ENCODE peak calls at places on chromosomes 1 and 21, in eight cellular contexts. One of them, this sample, is unnamed.

GRCh38 chr1:178941261-178941689 is 70.4 kb upstream of the ANGPTL1 start:
- DNase-seq in AG10803: no peak
- DNase-seq in upper lobe of right lung: no peak
- DNase-seq in A549: no peak
- DNase-seq in astrocyte of the spinal cord: no peak
- DNase-seq in right cardiac atrium: no peak
- DNase-seq in sigmoid colon: no peak
- DNase-seq in stomach: no peak
- DNase-seq in this sample: no peak

GRCh38 chr1:89911186-89911976 is 83.5 kb upstream of the ZNF326 start:
- DNase-seq in A549: peak
- DNase-seq in astrocyte of the spinal cord: no peak
- DNase-seq in stomach: no peak
- DNase-seq in sigmoid colon: no peak
- DNase-seq in AG10803: no peak
- DNase-seq in upper lobe of right lung: no peak
- DNase-seq in right cardiac atrium: no peak
- DNase-seq in this sample: no peak

GRCh38 chr21:46213620-46214286 is 14.8 kb downstream of the LSS start:
- DNase-seq in sigmoid colon: peak
- DNase-seq in upper lobe of right lung: peak
- DNase-seq in astrocyte of the spinal cord: no peak
- DNase-seq in A549: no peak
- DNase-seq in AG10803: no peak
- DNase-seq in right cardiac atrium: no peak
- DNase-seq in stomach: no peak
- DNase-seq in this sample: no peak

GRCh38 chr1:193730017-193730416 is 543.6 kb upstream of the B3GALT2 start:
- DNase-seq in A549: peak
- DNase-seq in astrocyte of the spinal cord: no peak
- DNase-seq in upper lobe of right lung: no peak
- DNase-seq in AG10803: no peak
- DNase-seq in right cardiac atrium: no peak
- DNase-seq in stomach: no peak
- DNase-seq in sigmoid colon: no peak
- DNase-seq in this sample: no peak

GRCh38 chr21:44455524-44456206 is 355 bp downstream of the LRRC3 start:
- DNase-seq in A549: peak
- DNase-seq in stomach: peak
- DNase-seq in sigmoid colon: peak
- DNase-seq in upper lobe of right lung: peak
- DNase-seq in right cardiac atrium: peak
- DNase-seq in astrocyte of the spinal cord: peak
- DNase-seq in AG10803: peak
- DNase-seq in this sample: no peak

GRCh38 chr1:212512731-212513559 is 80.2 kb downstream of the NENF start:
- DNase-seq in upper lobe of right lung: no peak
- DNase-seq in sigmoid colon: no peak
- DNase-seq in AG10803: peak
- DNase-seq in A549: peak
- DNase-seq in right cardiac atrium: no peak
- DNase-seq in astrocyte of the spinal cord: peak
- DNase-seq in stomach: no peak
- DNase-seq in this sample: no peak

GRCh38 chr1:64539808-64540207 is 69.9 kb downstream of the CACHD1 start:
- DNase-seq in AG10803: peak
- DNase-seq in upper lobe of right lung: no peak
- DNase-seq in A549: no peak
- DNase-seq in stomach: peak
- DNase-seq in sigmoid colon: peak
- DNase-seq in right cardiac atrium: peak
- DNase-seq in astrocyte of the spinal cord: peak
- DNase-seq in this sample: peak

GRCh38 chr21:32143222-32143939 is 135.5 kb downstream of the MIS18A start:
- DNase-seq in AG10803: peak
- DNase-seq in upper lobe of right lung: no peak
- DNase-seq in right cardiac atrium: peak
- DNase-seq in stomach: no peak
- DNase-seq in sigmoid colon: peak
- DNase-seq in A549: no peak
- DNase-seq in astrocyte of the spinal cord: peak
- DNase-seq in this sample: no peak

GRCh38 chr1:85450832-85451231 is 14.1 kb downstream of the DDAH1 start:
- DNase-seq in sigmoid colon: no peak
- DNase-seq in A549: no peak
- DNase-seq in astrocyte of the spinal cord: no peak
- DNase-seq in stomach: no peak
- DNase-seq in upper lobe of right lung: no peak
- DNase-seq in right cardiac atrium: no peak
- DNase-seq in AG10803: no peak
- DNase-seq in this sample: no peak

GRCh38 chr1:46300673-46301405 is 2.6 kb downstream of the LRRC41 start:
- DNase-seq in upper lobe of right lung: no peak
- DNase-seq in sigmoid colon: peak
- DNase-seq in AG10803: peak
- DNase-seq in right cardiac atrium: no peak
- DNase-seq in astrocyte of the spinal cord: peak
- DNase-seq in stomach: no peak
- DNase-seq in A549: no peak
- DNase-seq in this sample: no peak

GRCh38 chr1:22689505-22689904 is 21.1 kb upstream of the EPHB2 start:
- DNase-seq in A549: peak
- DNase-seq in upper lobe of right lung: no peak
- DNase-seq in AG10803: peak
- DNase-seq in right cardiac atrium: no peak
- DNase-seq in astrocyte of the spinal cord: peak
- DNase-seq in sigmoid colon: peak
- DNase-seq in stomach: no peak
- DNase-seq in this sample: peak

GRCh38 chr1:46489638-46490602 is at the start of gene DMBX1:
- DNase-seq in upper lobe of right lung: peak
- DNase-seq in AG10803: no peak
- DNase-seq in sigmoid colon: no peak
- DNase-seq in stomach: peak
- DNase-seq in astrocyte of the spinal cord: no peak
- DNase-seq in right cardiac atrium: peak
- DNase-seq in A549: peak
- DNase-seq in this sample: no peak

GRCh38 chr1:192399161-192399560 is 82.4 kb downstream of the RGS21 start:
- DNase-seq in sigmoid colon: no peak
- DNase-seq in right cardiac atrium: no peak
- DNase-seq in A549: no peak
- DNase-seq in astrocyte of the spinal cord: no peak
- DNase-seq in upper lobe of right lung: no peak
- DNase-seq in AG10803: no peak
- DNase-seq in stomach: no peak
- DNase-seq in this sample: no peak

GRCh38 chr1:198232940-198233675 is 76.3 kb downstream of the NEK7 start:
- DNase-seq in upper lobe of right lung: no peak
- DNase-seq in A549: no peak
- DNase-seq in AG10803: no peak
- DNase-seq in right cardiac atrium: no peak
- DNase-seq in astrocyte of the spinal cord: no peak
- DNase-seq in sigmoid colon: no peak
- DNase-seq in stomach: no peak
- DNase-seq in this sample: no peak

GRCh38 chr1:25090707-25091422 is 141.4 kb downstream of the SYF2 start:
- DNase-seq in stomach: no peak
- DNase-seq in astrocyte of the spinal cord: peak
- DNase-seq in right cardiac atrium: no peak
- DNase-seq in sigmoid colon: no peak
- DNase-seq in AG10803: no peak
- DNase-seq in upper lobe of right lung: no peak
- DNase-seq in A549: no peak
- DNase-seq in this sample: no peak

GRCh38 chr21:42228709-42229220 is 9.8 kb downstream of the ABCG1 start:
- DNase-seq in A549: no peak
- DNase-seq in sigmoid colon: peak
- DNase-seq in astrocyte of the spinal cord: no peak
- DNase-seq in upper lobe of right lung: peak
- DNase-seq in right cardiac atrium: no peak
- DNase-seq in AG10803: no peak
- DNase-seq in stomach: no peak
- DNase-seq in this sample: no peak

GRCh38 chr1:17251699-17252376 is 2.9 kb downstream of the PADI3 start:
- DNase-seq in sigmoid colon: no peak
- DNase-seq in upper lobe of right lung: no peak
- DNase-seq in A549: no peak
- DNase-seq in AG10803: peak
- DNase-seq in astrocyte of the spinal cord: peak
- DNase-seq in right cardiac atrium: no peak
- DNase-seq in stomach: no peak
- DNase-seq in this sample: no peak

GRCh38 chr21:36077758-36078157 is 7.9 kb downstream of the CBR1 start:
- DNase-seq in AG10803: no peak
- DNase-seq in right cardiac atrium: no peak
- DNase-seq in sigmoid colon: no peak
- DNase-seq in astrocyte of the spinal cord: no peak
- DNase-seq in A549: no peak
- DNase-seq in upper lobe of right lung: no peak
- DNase-seq in stomach: no peak
- DNase-seq in this sample: no peak
- H3K4me3 ChIP-seq in AG10803: no peak
- H3K4me3 ChIP-seq in right cardiac atrium: no peak
- H3K4me3 ChIP-seq in sigmoid colon: no peak
- H3K4me3 ChIP-seq in astrocyte of the spinal cord: no peak
- H3K4me3 ChIP-seq in A549: no peak
- H3K4me3 ChIP-seq in upper lobe of right lung: no peak
- H3K4me3 ChIP-seq in stomach: no peak
- H3K4me3 ChIP-seq in this sample: no peak

DNA sequence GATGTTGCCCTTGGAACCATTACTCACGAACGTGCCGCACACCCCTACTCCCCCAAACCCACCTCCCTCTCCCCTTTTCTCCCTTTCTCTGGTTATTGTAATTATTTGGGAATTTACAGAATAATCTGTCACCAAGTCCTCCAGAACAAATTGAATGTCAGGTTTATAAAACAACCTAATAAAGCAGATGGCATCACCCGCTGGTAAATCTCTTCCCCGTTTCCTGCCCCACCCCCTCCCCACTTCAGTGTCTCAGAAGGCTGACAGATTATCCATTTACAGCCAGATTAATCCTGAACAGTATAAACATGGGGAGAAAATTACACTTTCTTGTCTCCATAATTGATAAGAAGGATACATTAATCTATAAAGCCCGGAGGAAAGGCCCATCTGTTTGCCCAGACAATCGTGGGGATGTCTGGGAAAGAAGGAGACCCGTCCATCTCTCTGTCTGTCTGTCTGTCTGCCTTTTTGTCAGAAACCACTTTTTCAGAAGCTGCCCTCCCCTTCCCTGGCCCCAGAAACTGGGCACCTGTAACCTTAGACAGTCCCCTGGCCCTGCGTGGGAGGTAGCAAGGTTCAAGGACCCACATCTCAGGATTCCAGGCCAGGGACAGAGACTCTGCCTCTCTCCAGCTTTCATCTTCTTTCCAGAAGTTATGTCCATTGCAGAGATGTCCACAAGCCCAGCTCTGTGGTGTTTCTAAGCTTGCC is 60.7 kb upstream of the CD34 start:
- DNase-seq in stomach: no peak
- DNase-seq in A549: no peak
- DNase-seq in astrocyte of the spinal cord: no peak
- DNase-seq in right cardiac atrium: no peak
- DNase-seq in AG10803: no peak
- DNase-seq in upper lobe of right lung: no peak
- DNase-seq in sigmoid colon: no peak
- DNase-seq in this sample: no peak
- H3K4me3 ChIP-seq in stomach: no peak
- H3K4me3 ChIP-seq in A549: no peak
- H3K4me3 ChIP-seq in astrocyte of the spinal cord: no peak
- H3K4me3 ChIP-seq in right cardiac atrium: no peak
- H3K4me3 ChIP-seq in AG10803: no peak
- H3K4me3 ChIP-seq in upper lobe of right lung: no peak
- H3K4me3 ChIP-seq in sigmoid colon: no peak
- H3K4me3 ChIP-seq in this sample: no peak

GRCh38 chr1:3066250-3066711 is 2.7 kb upstream of the PRDM16 start:
- DNase-seq in sigmoid colon: peak
- DNase-seq in right cardiac atrium: peak
- DNase-seq in upper lobe of right lung: peak
- DNase-seq in A549: peak
- DNase-seq in stomach: peak
- DNase-seq in AG10803: peak
- DNase-seq in astrocyte of the spinal cord: no peak
- DNase-seq in this sample: no peak

GRCh38 chr1:3067301-3067670 is 1.7 kb upstream of the PRDM16 start:
- DNase-seq in right cardiac atrium: peak
- DNase-seq in AG10803: no peak
- DNase-seq in sigmoid colon: peak
- DNase-seq in astrocyte of the spinal cord: no peak
- DNase-seq in A549: no peak
- DNase-seq in stomach: no peak
- DNase-seq in upper lobe of right lung: peak
- DNase-seq in this sample: no peak

GRCh38 chr1:3066826-3067225 is 2.2 kb upstream of the PRDM16 start:
- DNase-seq in upper lobe of right lung: peak
- DNase-seq in A549: no peak
- DNase-seq in stomach: no peak
- DNase-seq in AG10803: no peak
- DNase-seq in sigmoid colon: peak
- DNase-seq in right cardiac atrium: peak
- DNase-seq in astrocyte of the spinal cord: no peak
- DNase-seq in this sample: no peak

GRCh38 chr1:3068400-3069361 is at the start of gene PRDM16:
- DNase-seq in AG10803: peak
- DNase-seq in A549: peak
- DNase-seq in stomach: peak
- DNase-seq in sigmoid colon: peak
- DNase-seq in astrocyte of the spinal cord: peak
- DNase-seq in right cardiac atrium: peak
- DNase-seq in upper lobe of right lung: peak
- DNase-seq in this sample: no peak

GRCh38 chr1:3067671-3068399 is 1.2 kb upstream of the PRDM16 start:
- DNase-seq in A549: no peak
- DNase-seq in upper lobe of right lung: peak
- DNase-seq in stomach: no peak
- DNase-seq in right cardiac atrium: peak
- DNase-seq in AG10803: no peak
- DNase-seq in sigmoid colon: peak
- DNase-seq in astrocyte of the spinal cord: no peak
- DNase-seq in this sample: no peak
- H3K4me3 ChIP-seq in A549: peak
- H3K4me3 ChIP-seq in upper lobe of right lung: peak
- H3K4me3 ChIP-seq in stomach: peak
- H3K4me3 ChIP-seq in right cardiac atrium: peak
- H3K4me3 ChIP-seq in AG10803: no peak
- H3K4me3 ChIP-seq in sigmoid colon: peak
- H3K4me3 ChIP-seq in astrocyte of the spinal cord: peak
- H3K4me3 ChIP-seq in this sample: no peak

DNA sequence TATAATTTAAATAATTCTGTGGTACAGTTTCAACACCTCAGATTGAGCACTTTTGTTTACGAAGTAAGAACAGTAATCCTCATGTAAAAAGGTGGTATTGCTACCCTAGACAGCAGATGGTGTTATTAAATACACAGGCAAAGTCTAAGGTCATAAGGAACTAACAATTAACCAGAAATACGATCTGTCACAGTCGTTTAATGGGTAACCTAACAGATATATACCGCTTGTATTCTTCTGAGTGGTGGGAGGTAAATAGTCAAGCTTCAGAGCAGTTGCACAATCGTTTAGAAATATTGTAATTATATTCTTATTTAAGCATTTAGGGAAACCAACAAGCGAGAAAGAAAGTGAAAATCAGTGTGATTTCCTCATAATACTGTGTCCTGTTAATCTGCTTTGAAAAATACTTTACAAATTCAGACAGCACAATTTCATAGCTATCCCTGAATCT is 9.8 kb upstream of the IRF2BP2 start:
- DNase-seq in astrocyte of the spinal cord: no peak
- DNase-seq in sigmoid colon: no peak
- DNase-seq in right cardiac atrium: no peak
- DNase-seq in upper lobe of right lung: no peak
- DNase-seq in A549: peak
- DNase-seq in stomach: no peak
- DNase-seq in AG10803: no peak
- DNase-seq in this sample: no peak
- H3K4me3 ChIP-seq in astrocyte of the spinal cord: no peak
- H3K4me3 ChIP-seq in sigmoid colon: no peak
- H3K4me3 ChIP-seq in right cardiac atrium: no peak
- H3K4me3 ChIP-seq in upper lobe of right lung: no peak
- H3K4me3 ChIP-seq in A549: no peak
- H3K4me3 ChIP-seq in stomach: no peak
- H3K4me3 ChIP-seq in AG10803: peak
- H3K4me3 ChIP-seq in this sample: no peak